ENCODE peak calls at places on chromosomes 7 and 10, in eight cellular contexts. One of them, this sample, is unnamed.

GRCh38 chr10:110005716-110006115 is 2.1 kb upstream of the ADD3 start:
- DNase-seq in tibial nerve: peak
- DNase-seq in Peyer's patch: no peak
- DNase-seq in GM12892: no peak
- DNase-seq in prostate gland: no peak
- DNase-seq in K562: no peak
- DNase-seq in transverse colon: peak
- DNase-seq in lower leg skin: no peak
- DNase-seq in this sample: no peak

GRCh38 chr7:476736-477360 is 42.8 kb downstream of the PDGFA start:
- DNase-seq in transverse colon: no peak
- DNase-seq in tibial nerve: no peak
- DNase-seq in lower leg skin: no peak
- DNase-seq in GM12892: no peak
- DNase-seq in Peyer's patch: no peak
- DNase-seq in prostate gland: no peak
- DNase-seq in K562: no peak
- DNase-seq in this sample: no peak

GRCh38 chr10:26887611-26888215 is 27.0 kb upstream of the ABI1 start:
- DNase-seq in tibial nerve: no peak
- DNase-seq in prostate gland: no peak
- DNase-seq in K562: no peak
- DNase-seq in transverse colon: no peak
- DNase-seq in Peyer's patch: no peak
- DNase-seq in GM12892: no peak
- DNase-seq in lower leg skin: no peak
- DNase-seq in this sample: peak

GRCh38 chr10:79306644-79307220 is 40.5 kb upstream of the PPIF start:
- DNase-seq in prostate gland: no peak
- DNase-seq in transverse colon: no peak
- DNase-seq in tibial nerve: no peak
- DNase-seq in GM12892: no peak
- DNase-seq in Peyer's patch: no peak
- DNase-seq in K562: no peak
- DNase-seq in lower leg skin: no peak
- DNase-seq in this sample: no peak

GRCh38 chr7:48087349-48087748 is 1.7 kb upstream of the UPP1 start:
- DNase-seq in transverse colon: no peak
- DNase-seq in lower leg skin: no peak
- DNase-seq in Peyer's patch: no peak
- DNase-seq in GM12892: no peak
- DNase-seq in tibial nerve: no peak
- DNase-seq in K562: no peak
- DNase-seq in prostate gland: no peak
- DNase-seq in this sample: no peak

GRCh38 chr7:92633211-92633906 is 43.2 kb upstream of the FAM133B start:
- DNase-seq in GM12892: no peak
- DNase-seq in prostate gland: peak
- DNase-seq in tibial nerve: peak
- DNase-seq in Peyer's patch: no peak
- DNase-seq in transverse colon: no peak
- DNase-seq in lower leg skin: no peak
- DNase-seq in K562: peak
- DNase-seq in this sample: no peak

GRCh38 chr7:141945356-141945755 is 1.4 kb downstream of the CLEC5A start:
- DNase-seq in transverse colon: no peak
- DNase-seq in lower leg skin: no peak
- DNase-seq in GM12892: no peak
- DNase-seq in tibial nerve: no peak
- DNase-seq in prostate gland: no peak
- DNase-seq in Peyer's patch: no peak
- DNase-seq in K562: no peak
- DNase-seq in this sample: no peak

GRCh38 chr10:80408198-80409085 is at the start of gene PRXL2A:
- DNase-seq in prostate gland: peak
- DNase-seq in tibial nerve: peak
- DNase-seq in Peyer's patch: peak
- DNase-seq in K562: peak
- DNase-seq in GM12892: peak
- DNase-seq in lower leg skin: peak
- DNase-seq in transverse colon: peak
- DNase-seq in this sample: peak

GRCh38 chr10:80966326-80966986 is 428.8 kb downstream of the SH2D4B start:
- DNase-seq in transverse colon: no peak
- DNase-seq in GM12892: no peak
- DNase-seq in prostate gland: peak
- DNase-seq in Peyer's patch: no peak
- DNase-seq in lower leg skin: no peak
- DNase-seq in tibial nerve: no peak
- DNase-seq in K562: no peak
- DNase-seq in this sample: no peak

GRCh38 chr10:100377830-100378229 is 30.8 kb downstream of the SCD start:
- DNase-seq in GM12892: no peak
- DNase-seq in transverse colon: no peak
- DNase-seq in prostate gland: no peak
- DNase-seq in lower leg skin: no peak
- DNase-seq in tibial nerve: no peak
- DNase-seq in K562: no peak
- DNase-seq in Peyer's patch: no peak
- DNase-seq in this sample: no peak

GRCh38 chr10:111126981-111127848 is 50.4 kb downstream of the ADRA2A start:
- DNase-seq in GM12892: no peak
- DNase-seq in K562: peak
- DNase-seq in tibial nerve: no peak
- DNase-seq in Peyer's patch: no peak
- DNase-seq in prostate gland: no peak
- DNase-seq in transverse colon: no peak
- DNase-seq in lower leg skin: peak
- DNase-seq in this sample: no peak

DNA sequence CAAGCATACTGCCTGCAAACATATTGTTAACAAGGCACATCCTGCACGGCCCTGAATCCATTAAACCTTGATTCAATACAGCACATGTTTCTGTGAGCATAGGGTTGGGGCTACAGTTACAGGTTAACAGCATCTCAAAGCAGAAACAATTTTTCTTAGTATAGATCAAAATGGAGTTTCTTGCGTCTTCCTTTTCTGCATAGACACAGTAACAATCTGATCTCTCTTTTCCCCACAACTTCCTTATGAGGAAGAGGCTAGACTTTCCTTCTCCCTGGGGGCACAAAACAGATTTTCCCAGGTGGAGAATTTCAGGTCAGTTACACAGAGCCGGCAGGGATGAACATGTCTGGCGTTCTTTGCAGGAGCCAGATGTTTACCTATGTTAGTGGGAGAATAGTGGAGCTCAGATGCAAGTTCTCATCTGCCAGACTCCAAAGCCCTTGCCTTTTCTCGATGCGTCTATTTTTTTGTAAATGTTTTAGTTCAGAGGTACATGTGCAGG is 37.5 kb upstream of the PFKFB3 start:
- DNase-seq in K562: no peak
- DNase-seq in prostate gland: no peak
- DNase-seq in transverse colon: no peak
- DNase-seq in lower leg skin: no peak
- DNase-seq in GM12892: no peak
- DNase-seq in Peyer's patch: no peak
- DNase-seq in tibial nerve: no peak
- DNase-seq in this sample: no peak
- TF ChIP-seq POLR2A in K562: no peak
- TF ChIP-seq POLR2A in prostate gland: no peak
- TF ChIP-seq POLR2A in transverse colon: no peak
- TF ChIP-seq POLR2A in lower leg skin: no peak
- TF ChIP-seq POLR2A in GM12892: no peak
- TF ChIP-seq POLR2A in Peyer's patch: no peak
- TF ChIP-seq POLR2A in tibial nerve: no peak
- TF ChIP-seq POLR2A in this sample: no peak

GRCh38 chr7:100100420-100101015 is 679 bp downstream of the MCM7 start:
- DNase-seq in prostate gland: peak
- DNase-seq in K562: peak
- DNase-seq in transverse colon: peak
- DNase-seq in GM12892: peak
- DNase-seq in lower leg skin: peak
- DNase-seq in tibial nerve: peak
- DNase-seq in Peyer's patch: peak
- DNase-seq in this sample: peak

GRCh38 chr7:100102950-100103840 is 1.8 kb downstream of the AP4M1 start:
- DNase-seq in tibial nerve: no peak
- DNase-seq in lower leg skin: no peak
- DNase-seq in K562: no peak
- DNase-seq in GM12892: no peak
- DNase-seq in prostate gland: no peak
- DNase-seq in transverse colon: no peak
- DNase-seq in Peyer's patch: no peak
- DNase-seq in this sample: peak

GRCh38 chr7:100098913-100099312 is 2.3 kb downstream of the MCM7 start:
- DNase-seq in GM12892: no peak
- DNase-seq in lower leg skin: no peak
- DNase-seq in prostate gland: no peak
- DNase-seq in tibial nerve: no peak
- DNase-seq in transverse colon: no peak
- DNase-seq in Peyer's patch: no peak
- DNase-seq in K562: no peak
- DNase-seq in this sample: no peak

GRCh38 chr7:100099452-100099851 is 1.7 kb downstream of the MCM7 start:
- DNase-seq in transverse colon: no peak
- DNase-seq in GM12892: no peak
- DNase-seq in Peyer's patch: no peak
- DNase-seq in lower leg skin: peak
- DNase-seq in tibial nerve: no peak
- DNase-seq in K562: no peak
- DNase-seq in prostate gland: no peak
- DNase-seq in this sample: no peak

DNA sequence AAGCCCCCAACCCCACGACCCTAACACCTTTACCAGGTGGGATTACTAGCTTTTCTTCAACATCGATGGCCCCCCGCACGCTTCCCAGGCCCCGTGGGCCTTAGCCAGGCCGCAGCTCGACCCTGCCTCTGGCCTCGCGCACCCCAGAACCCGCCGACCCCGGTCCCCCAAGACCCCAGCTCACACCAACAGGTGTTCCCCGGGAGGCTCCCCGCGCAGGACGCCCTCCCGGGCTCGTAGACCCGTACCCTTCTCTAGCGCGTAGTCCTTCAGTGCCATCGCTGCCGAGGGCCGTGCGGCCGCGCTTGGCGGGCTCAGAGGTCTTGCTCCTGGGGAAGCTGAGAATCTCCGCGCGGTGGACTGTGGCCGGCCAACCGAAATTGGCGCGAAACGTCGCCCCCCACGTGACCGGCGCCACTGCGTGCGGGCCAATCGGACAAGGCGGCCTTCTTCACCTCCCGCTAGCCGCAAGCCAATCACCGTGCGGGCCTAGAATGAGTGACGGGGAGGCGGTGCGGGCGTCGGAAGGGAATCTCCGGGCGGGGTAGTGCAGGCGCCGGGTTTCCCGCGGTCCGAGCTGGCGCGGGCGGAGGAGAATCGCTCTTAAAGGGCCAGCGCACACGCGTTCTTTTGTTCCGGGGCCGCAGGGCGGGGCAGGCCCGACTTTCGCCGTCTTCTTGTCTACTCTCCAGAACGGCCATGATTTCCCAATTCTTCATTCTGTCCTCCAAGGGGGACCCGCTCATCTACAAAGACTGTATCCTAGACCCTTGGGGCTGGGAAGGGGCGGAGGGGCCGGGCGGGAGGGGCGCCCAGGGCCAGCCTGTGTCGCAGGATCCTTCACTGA is at the start of the genes AP4M1 and MCM7:
- DNase-seq in lower leg skin: peak
- DNase-seq in prostate gland: peak
- DNase-seq in tibial nerve: peak
- DNase-seq in GM12892: peak
- DNase-seq in transverse colon: peak
- DNase-seq in K562: peak
- DNase-seq in Peyer's patch: peak
- DNase-seq in this sample: peak
- TF ChIP-seq POLR2A in lower leg skin: no peak
- TF ChIP-seq POLR2A in prostate gland: peak
- TF ChIP-seq POLR2A in tibial nerve: peak
- TF ChIP-seq POLR2A in GM12892: peak
- TF ChIP-seq POLR2A in transverse colon: no peak
- TF ChIP-seq POLR2A in K562: peak
- TF ChIP-seq POLR2A in Peyer's patch: peak
- TF ChIP-seq POLR2A in this sample: peak

GRCh38 chr7:37698782-37699181 is 15.2 kb downstream of the GPR141 start:
- DNase-seq in Peyer's patch: no peak
- DNase-seq in transverse colon: no peak
- DNase-seq in lower leg skin: no peak
- DNase-seq in tibial nerve: no peak
- DNase-seq in prostate gland: no peak
- DNase-seq in K562: no peak
- DNase-seq in GM12892: no peak
- DNase-seq in this sample: no peak

GRCh38 chr7:37694208-37695080 is 10.9 kb downstream of the GPR141 start:
- DNase-seq in K562: no peak
- DNase-seq in tibial nerve: peak
- DNase-seq in transverse colon: no peak
- DNase-seq in GM12892: no peak
- DNase-seq in Peyer's patch: no peak
- DNase-seq in lower leg skin: no peak
- DNase-seq in prostate gland: no peak
- DNase-seq in this sample: no peak

DNA sequence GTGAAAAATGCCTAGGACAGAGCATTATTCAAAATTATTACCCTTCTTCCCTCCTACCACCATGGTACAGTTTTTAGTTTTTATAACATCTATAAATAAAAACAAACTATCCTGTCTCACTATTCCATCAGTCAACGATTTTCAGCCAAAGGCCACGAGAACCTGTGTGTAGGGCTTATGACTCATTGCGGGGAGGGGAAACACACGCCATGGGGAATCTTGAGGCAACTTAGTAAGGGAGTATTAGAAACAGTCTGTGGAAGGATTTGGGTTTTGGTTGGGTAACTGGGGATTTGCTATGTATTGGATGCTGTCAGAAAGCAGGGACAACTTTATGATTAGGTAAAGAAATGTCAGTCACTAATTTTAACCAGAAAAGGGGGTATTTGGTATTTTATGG is 14.7 kb downstream of the GPR141 start:
- DNase-seq in transverse colon: no peak
- DNase-seq in tibial nerve: no peak
- DNase-seq in lower leg skin: no peak
- DNase-seq in K562: no peak
- DNase-seq in GM12892: no peak
- DNase-seq in prostate gland: no peak
- DNase-seq in Peyer's patch: no peak
- DNase-seq in this sample: no peak
- TF ChIP-seq POLR2A in transverse colon: no peak
- TF ChIP-seq POLR2A in tibial nerve: no peak
- TF ChIP-seq POLR2A in lower leg skin: no peak
- TF ChIP-seq POLR2A in K562: no peak
- TF ChIP-seq POLR2A in GM12892: no peak
- TF ChIP-seq POLR2A in prostate gland: no peak
- TF ChIP-seq POLR2A in Peyer's patch: no peak
- TF ChIP-seq POLR2A in this sample: no peak

DNA sequence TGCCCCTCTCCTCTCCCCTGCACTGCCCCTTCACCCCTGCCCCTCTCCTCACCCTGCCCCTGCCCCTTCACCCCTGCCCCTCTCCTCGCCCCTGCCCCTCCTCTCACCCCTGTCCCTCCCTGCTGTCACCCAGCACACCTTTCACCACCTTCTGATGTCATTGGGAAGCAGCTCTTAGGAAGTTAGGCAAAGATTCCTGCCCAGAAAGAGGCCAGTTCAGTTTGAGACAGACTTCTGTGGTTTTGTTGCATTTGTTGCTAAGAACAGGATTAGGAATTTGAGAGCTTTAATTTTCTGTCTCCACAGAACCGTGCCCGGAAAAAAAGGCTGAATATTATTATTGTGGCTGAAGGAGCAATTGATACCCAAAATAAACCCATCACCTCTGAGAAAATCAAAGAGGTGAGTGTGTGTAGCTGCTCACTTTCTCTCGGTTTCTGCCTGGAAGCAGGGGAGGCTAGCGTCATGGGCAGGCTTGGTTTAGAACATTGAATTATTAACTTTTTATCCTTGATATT is 39.6 kb downstream of the PFKP start:
- DNase-seq in GM12892: no peak
- DNase-seq in K562: no peak
- DNase-seq in Peyer's patch: no peak
- DNase-seq in transverse colon: no peak
- DNase-seq in lower leg skin: no peak
- DNase-seq in tibial nerve: no peak
- DNase-seq in prostate gland: no peak
- DNase-seq in this sample: no peak
- TF ChIP-seq POLR2A in GM12892: no peak
- TF ChIP-seq POLR2A in K562: no peak
- TF ChIP-seq POLR2A in Peyer's patch: no peak
- TF ChIP-seq POLR2A in transverse colon: no peak
- TF ChIP-seq POLR2A in lower leg skin: no peak
- TF ChIP-seq POLR2A in tibial nerve: peak
- TF ChIP-seq POLR2A in prostate gland: no peak
- TF ChIP-seq POLR2A in this sample: no peak